ENCODE peak calls at places on chromosomes 11 and 22, in five cellular contexts. H, D, Z, Y and B are unnamed samples.

GRCh38 chr11:86805873-86806310 is 5.5 kb downstream of the PRSS23 start:
- DNase-seq in Z (no peak), H (peak; percentile 17), Y (no peak), D (no peak), B (no peak)

GRCh38 chr22:42863349-42863911 is 6.4 kb upstream of the ARFGAP3 start:
- DNase-seq in Y (peak; percentile 43), H (no peak), D (no peak), Z (no peak), B (no peak)

GRCh38 chr11:17528906-17529813 is 15.1 kb downstream of the USH1C start:
- DNase-seq in Z (no peak), D (no peak), H (no peak), Y (no peak), B (no peak)

GRCh38 chr11:19978668-19979518 is 181.4 kb downstream of the DBX1 start:
- DNase-seq in Z (peak; percentile 72), Y (peak; percentile 65), H (no peak), D (no peak), B (no peak)

GRCh38 chr22:17978027-17978426 is 46.3 kb downstream of the MICAL3 start:
- DNase-seq in D (no peak), Z (no peak), H (no peak), Y (no peak), B (no peak)

GRCh38 chr22:27614291-27615007 is 187.1 kb downstream of the MN1 start:
- DNase-seq in D (no peak), Z (no peak), H (no peak), Y (no peak), B (no peak)

GRCh38 chr22:48376936-48377335 is 1450.7 kb downstream of the BRD1 start:
- DNase-seq in H (no peak), Z (no peak), Y (no peak), D (no peak), B (no peak)

GRCh38 chr22:44311855-44312170 is 938 bp downstream of the SHISAL1 start:
- DNase-seq in H (no peak), Y (no peak), Z (peak; percentile 32), D (no peak), B (no peak)

GRCh38 chr11:125108469-125108868 is 3.0 kb downstream of the TMEM218 start:
- DNase-seq in H (no peak), D (no peak), Y (no peak), Z (no peak), B (no peak)

GRCh38 chr11:8060801-8061554 is 20.0 kb upstream of the TUB start:
- DNase-seq in H (no peak), Z (no peak), D (no peak), Y (no peak), B (no peak)

GRCh38 chr11:117407016-117407415 is 79.4 kb downstream of the CEP164 start:
- DNase-seq in D (no peak), Y (no peak), H (no peak), Z (no peak), B (no peak)

GRCh38 chr11:62233730-62234129 is 8.3 kb upstream of the SCGB1D2 start:
- DNase-seq in Z (no peak), H (no peak), Y (no peak), D (no peak), B (peak; percentile 37)
- TF ChIP-seq CTCF in Z (peak; percentile 18), H (no peak), Y (peak; percentile 31), D (peak; percentile 29), B (peak; percentile 26)

GRCh38 chr11:44957051-44957515 is 6.4 kb upstream of the TP53I11 start:
- DNase-seq in Z (peak; percentile 55), H (peak; percentile 70), D (no peak), Y (no peak), B (no peak)
- TF ChIP-seq EZH2phosphoT487 in Z (no peak), H (no peak), D (no peak), Y (no peak), B (no peak)

GRCh38 chr11:105458071-105458470 is 151.8 kb upstream of the GRIA4 start:
- DNase-seq in Z (no peak), Y (no peak), H (no peak), D (no peak), B (no peak)

DNA sequence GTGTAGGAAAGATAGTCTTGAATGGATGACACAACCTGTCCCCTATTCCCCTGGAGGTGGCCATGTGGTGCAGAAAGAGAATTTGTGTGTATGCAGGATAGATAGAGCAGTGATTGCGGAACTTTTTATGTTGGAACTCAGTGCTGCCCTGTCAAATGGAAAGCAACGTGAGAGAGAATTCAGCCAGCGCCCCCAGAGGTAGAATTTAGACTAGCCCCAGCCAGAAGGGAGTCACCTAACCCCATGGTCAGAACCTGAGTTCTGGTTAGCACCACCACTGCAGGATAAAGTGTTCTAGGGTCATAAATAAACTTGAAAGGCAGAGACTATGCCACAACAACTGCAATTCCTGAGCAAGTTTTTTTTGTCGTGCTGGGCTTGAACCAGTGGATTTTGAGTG is 152.9 kb upstream of the GRIA4 start:
- DNase-seq in Y (no peak), D (no peak), H (peak; percentile 68), Z (no peak), B (no peak)
- TF ChIP-seq CTCF in Y (peak; percentile 34), D (peak; percentile 57), H (peak; percentile 59), Z (no peak), B (no peak)

GRCh38 chr11:127074151-127074761 is 73.7 kb upstream of the KIRREL3 start:
- DNase-seq in Z (peak; percentile 70), D (peak; percentile 77), H (peak; percentile 50), Y (no peak), B (peak; percentile 96)
- TF ChIP-seq EZH2phosphoT487 in Z (no peak), D (no peak), H (no peak), Y (no peak), B (no peak)

GRCh38 chr11:44878696-44879095 is 72.0 kb downstream of the TP53I11 start:
- DNase-seq in Z (no peak), H (peak; percentile 52), Y (no peak), D (no peak), B (no peak)
- TF ChIP-seq CTCF in Z (no peak), H (no peak), Y (no peak), D (no peak), B (no peak)